ENCODE peak calls at places on chromosomes 7 and 10, in seven cellular contexts. I, G, L, E, A, Y and H are unnamed samples.

GRCh38 chr7:155916926-155917655 is 104.8 kb upstream of the SHH start:
- DNase-seq in I (no peak), G (no peak), L (peak), E (peak), A (no peak), Y (no peak), H (no peak)

GRCh38 chr10:14350006-14350405 is 19.3 kb upstream of the FRMD4A start:
- DNase-seq in I (no peak), G (no peak), L (no peak), E (no peak), A (no peak), Y (no peak), H (no peak)

GRCh38 chr7:123198111-123198510 is 1.7 kb downstream of the SLC13A1 start:
- DNase-seq in I (no peak), G (no peak), L (no peak), E (no peak), A (no peak), Y (no peak), H (no peak)

GRCh38 chr10:132198381-132199181 is 11.8 kb downstream of the DPYSL4 start:
- DNase-seq in I (no peak), G (no peak), L (no peak), E (no peak), A (no peak), Y (no peak), H (no peak)

GRCh38 chr7:128352138-128352537 is 8.4 kb upstream of the RBM28 start:
- DNase-seq in I (no peak), G (no peak), L (peak), E (no peak), A (no peak), Y (peak), H (peak)

GRCh38 chr7:30914611-30915601 is 3.3 kb downstream of the AQP1 start:
- DNase-seq in I (no peak), G (no peak), L (peak), E (no peak), A (peak), Y (peak), H (peak)

GRCh38 chr7:13352677-13353076 is 636.8 kb downstream of the ETV1 start:
- DNase-seq in I (no peak), G (no peak), L (no peak), E (no peak), A (no peak), Y (no peak), H (no peak)

GRCh38 chr10:131946321-131946751 is 35.4 kb downstream of the BNIP3 start:
- DNase-seq in I (no peak), G (peak), L (peak), E (no peak), A (peak), Y (no peak), H (no peak)

GRCh38 chr10:14023612-14024348 is 306.9 kb downstream of the FRMD4A start:
- DNase-seq in I (no peak), G (no peak), L (no peak), E (no peak), A (peak), Y (no peak), H (no peak)

GRCh38 chr7:20647908-20648776 is 32.7 kb downstream of the ABCB5 start:
- DNase-seq in I (no peak), G (peak), L (peak), E (no peak), A (peak), Y (no peak), H (no peak)

GRCh38 chr10:3136763-3137611 is 35.6 kb downstream of the PITRM1 start:
- DNase-seq in I (peak), G (no peak), L (peak), E (no peak), A (peak), Y (peak), H (peak)

GRCh38 chr10:59175538-59176240 is 754 bp upstream of the PHYHIPL start:
- DNase-seq in I (peak), G (no peak), L (no peak), E (peak), A (no peak), Y (no peak), H (no peak)

GRCh38 chr7:90999989-91000979 is 263.9 kb upstream of the FZD1 start:
- DNase-seq in I (no peak), G (peak), L (peak), E (no peak), A (peak), Y (no peak), H (no peak)

GRCh38 chr10:125156739-125157472 is 3.5 kb downstream of the CTBP2 start:
- DNase-seq in I (no peak), G (no peak), L (no peak), E (no peak), A (no peak), Y (no peak), H (no peak)

GRCh38 chr10:101745074-101745690 is 30.7 kb downstream of the FGF8 start:
- DNase-seq in I (no peak), G (no peak), L (no peak), E (no peak), A (no peak), Y (no peak), H (no peak)

GRCh38 chr7:128240696-128241386 is at the start of gene LEP:
- DNase-seq in I (no peak), G (no peak), L (no peak), E (no peak), A (no peak), Y (no peak), H (no peak)

GRCh38 chr10:60549686-60550085 is 160.0 kb upstream of the ANK3 start:
- DNase-seq in I (no peak), G (peak), L (peak), E (no peak), A (no peak), Y (no peak), H (no peak)

GRCh38 chr10:92801978-92802872 is 46.1 kb upstream of the EXOC6 start:
- DNase-seq in I (no peak), G (no peak), L (no peak), E (no peak), A (no peak), Y (no peak), H (no peak)

GRCh38 chr10:125482637-125483036 is 200.3 kb downstream of the TEX36 start:
- DNase-seq in I (no peak), G (no peak), L (no peak), E (no peak), A (no peak), Y (no peak), H (no peak)

GRCh38 chr10:23871211-23871610 is 337.7 kb upstream of the KIAA1217 start:
- DNase-seq in I (no peak), G (no peak), L (no peak), E (no peak), A (no peak), Y (no peak), H (no peak)

GRCh38 chr10:46237815-46238510 is 48.8 kb upstream of the ANTXRL start:
- DNase-seq in I (no peak), G (no peak), L (no peak), E (no peak), A (no peak), Y (no peak), H (no peak)

GRCh38 chr7:74084722-74085578 is 1.3 kb downstream of the LIMK1 start:
- DNase-seq in I (no peak), G (no peak), L (no peak), E (no peak), A (no peak), Y (no peak), H (no peak)

GRCh38 chr10:33216661-33217427 is 117.6 kb downstream of the NRP1 start:
- DNase-seq in I (no peak), G (peak), L (peak), E (no peak), A (peak), Y (no peak), H (no peak)

GRCh38 chr10:50334273-50334672 is 83.0 kb upstream of the ASAH2 start:
- DNase-seq in I (no peak), G (no peak), L (no peak), E (no peak), A (no peak), Y (no peak), H (no peak)

GRCh38 chr10:35328404-35329037 is 7.8 kb upstream of the CCNY start:
- DNase-seq in I (no peak), G (no peak), L (peak), E (no peak), A (peak), Y (no peak), H (no peak)

GRCh38 chr7:589781-590575 is 70.3 kb upstream of the PDGFA start:
- DNase-seq in I (no peak), G (no peak), L (no peak), E (no peak), A (no peak), Y (peak), H (no peak)

GRCh38 chr7:127907638-127908040 is 123.6 kb downstream of the LRRC4 start:
- DNase-seq in I (no peak), G (no peak), L (peak), E (no peak), A (peak), Y (no peak), H (no peak)

GRCh38 chr10:97843296-97843671 is 6.4 kb upstream of the GOLGA7B start:
- DNase-seq in I (no peak), G (peak), L (no peak), E (no peak), A (no peak), Y (no peak), H (no peak)

GRCh38 chr7:80859272-80859970 is 59.4 kb downstream of the SEMA3C start:
- DNase-seq in I (no peak), G (no peak), L (peak), E (peak), A (no peak), Y (peak), H (no peak)

GRCh38 chr7:46163245-46163644 is 242.2 kb upstream of the IGFBP3 start:
- DNase-seq in I (no peak), G (no peak), L (no peak), E (no peak), A (no peak), Y (no peak), H (no peak)
- H3K4me3 ChIP-seq in I (no peak), G (no peak), L (no peak), E (no peak), A (no peak), Y (no peak), H (no peak)

GRCh38 chr10:22324413-22324812 is 3.5 kb downstream of the BMI1 start:
- DNase-seq in I (no peak), G (no peak), L (no peak), E (no peak), A (no peak), Y (no peak), H (no peak)
- H3K4me3 ChIP-seq in I (peak), G (peak), L (no peak), E (peak), A (peak), Y (no peak), H (peak)

DNA sequence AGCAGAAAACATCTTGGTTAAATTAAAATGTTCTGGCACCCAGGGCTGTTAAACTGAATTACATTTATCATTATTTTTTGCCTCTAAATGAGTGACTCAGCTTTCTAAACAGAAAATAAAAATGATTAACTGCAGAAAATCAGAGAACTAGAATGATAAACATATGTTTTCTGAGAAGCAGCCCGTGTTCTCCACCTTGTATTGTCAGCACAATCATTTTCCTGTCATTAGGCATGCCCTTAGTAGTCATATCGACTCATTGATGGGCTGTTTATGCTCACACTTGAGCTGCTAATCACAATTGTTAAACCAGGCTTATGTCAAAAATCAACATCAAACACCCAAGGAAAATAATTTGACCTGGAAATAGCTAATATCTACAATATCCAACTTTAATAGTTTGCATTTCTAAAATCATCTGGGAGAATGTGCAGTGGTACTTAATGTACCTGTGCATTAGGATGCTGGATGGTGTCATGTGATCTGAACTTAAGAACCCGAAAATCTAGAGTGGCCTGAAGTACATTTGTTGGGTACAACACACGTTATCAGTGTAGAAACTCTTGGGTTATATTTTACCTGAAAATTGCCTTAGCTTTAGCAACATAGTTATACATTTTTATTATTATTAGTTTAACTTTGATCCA is 2.3 kb downstream of the MDFIC start:
- DNase-seq in I (no peak), G (no peak), L (no peak), E (no peak), A (no peak), Y (no peak), H (no peak)
- H3K4me3 ChIP-seq in I (no peak), G (peak), L (peak), E (no peak), A (peak), Y (no peak), H (peak)

DNA sequence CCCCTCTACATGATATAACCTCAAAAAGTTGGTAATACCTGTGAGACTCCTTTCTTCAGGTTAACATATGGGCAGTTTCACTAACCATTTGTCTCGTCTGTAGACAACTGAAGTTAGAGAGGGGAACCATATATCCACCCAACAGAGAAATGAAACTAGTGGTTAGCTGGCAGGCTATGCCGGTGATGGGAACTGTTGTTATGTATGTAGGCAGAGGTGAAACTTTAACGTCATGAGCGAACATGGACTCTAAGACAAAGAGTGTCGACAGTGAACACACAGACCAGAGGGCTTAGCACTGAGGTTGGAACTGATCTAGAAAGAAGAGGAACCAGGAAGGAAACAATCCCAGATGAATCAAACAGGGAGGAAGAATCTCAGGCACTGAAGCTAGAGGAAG is 112.4 kb downstream of the ELMO1 start:
- DNase-seq in I (no peak), G (no peak), L (no peak), E (no peak), A (no peak), Y (no peak), H (no peak)
- H3K4me3 ChIP-seq in I (no peak), G (no peak), L (no peak), E (no peak), A (no peak), Y (no peak), H (no peak)

DNA sequence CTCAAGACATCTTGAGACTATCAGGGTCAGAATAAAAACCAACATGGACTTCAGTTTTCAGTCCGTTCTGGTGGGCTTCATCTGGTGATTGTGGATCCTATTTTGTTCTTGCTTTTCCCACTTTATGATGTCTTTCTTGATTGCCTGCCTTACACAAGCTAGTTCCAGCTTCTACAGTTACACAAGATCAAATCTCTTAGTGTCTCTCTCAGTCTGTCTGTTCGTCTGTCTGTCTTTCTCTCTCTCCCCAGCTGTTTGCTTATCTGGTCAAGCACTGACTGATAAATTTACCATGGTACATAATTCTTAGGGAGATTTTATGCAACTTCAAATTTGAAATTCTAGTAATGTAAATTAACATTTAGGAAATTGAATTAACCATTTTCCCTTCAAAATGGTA is 35.8 kb downstream of the TAX1BP1 start:
- DNase-seq in I (no peak), G (no peak), L (no peak), E (no peak), A (no peak), Y (no peak), H (no peak)
- H3K4me3 ChIP-seq in I (no peak), G (no peak), L (no peak), E (no peak), A (no peak), Y (no peak), H (no peak)

DNA sequence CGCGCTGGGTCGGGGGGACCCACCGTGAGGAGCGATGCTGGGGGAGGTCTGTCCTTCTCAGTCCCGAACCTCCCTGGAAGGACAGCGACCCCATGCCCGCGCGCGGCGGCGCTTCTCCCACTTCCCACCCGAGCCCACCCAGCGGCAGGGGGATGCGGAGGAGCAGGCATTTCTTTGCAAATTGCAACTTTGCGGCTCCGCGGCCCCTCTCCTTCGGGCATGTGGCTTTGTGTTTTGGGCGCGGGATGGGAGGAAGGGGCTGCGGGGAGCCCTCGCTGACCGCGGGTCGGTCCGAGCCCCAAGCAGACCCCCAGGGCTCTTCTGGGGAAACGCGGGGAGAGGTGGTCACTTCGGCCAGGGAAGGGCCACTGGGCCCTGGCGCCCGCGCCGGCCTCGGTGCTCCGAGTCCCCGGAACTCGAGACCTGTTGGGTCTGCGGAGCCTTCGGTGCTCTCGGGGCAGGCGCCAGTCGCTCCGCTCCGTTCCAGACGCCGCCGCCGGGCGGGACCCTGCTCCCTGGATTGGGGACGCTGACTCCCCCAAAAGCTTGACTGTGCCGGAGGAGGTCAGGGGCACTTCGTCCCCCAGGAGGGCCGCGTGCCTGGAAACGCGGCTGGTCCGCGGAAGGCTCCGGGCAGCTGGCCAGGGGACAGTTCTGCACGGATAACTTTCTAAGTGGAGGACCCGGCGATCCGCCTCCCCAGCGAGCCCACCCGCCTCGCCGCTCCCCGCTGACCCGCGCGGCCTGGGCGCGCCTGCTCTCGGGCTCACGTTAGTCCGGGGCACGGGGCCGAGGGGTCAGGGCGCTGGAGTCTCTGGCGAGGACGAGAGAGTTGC is 164.2 kb upstream of the DPP6 start:
- DNase-seq in I (no peak), G (no peak), L (peak), E (no peak), A (no peak), Y (no peak), H (no peak)
- H3K4me3 ChIP-seq in I (peak), G (no peak), L (no peak), E (no peak), A (no peak), Y (no peak), H (no peak)

DNA sequence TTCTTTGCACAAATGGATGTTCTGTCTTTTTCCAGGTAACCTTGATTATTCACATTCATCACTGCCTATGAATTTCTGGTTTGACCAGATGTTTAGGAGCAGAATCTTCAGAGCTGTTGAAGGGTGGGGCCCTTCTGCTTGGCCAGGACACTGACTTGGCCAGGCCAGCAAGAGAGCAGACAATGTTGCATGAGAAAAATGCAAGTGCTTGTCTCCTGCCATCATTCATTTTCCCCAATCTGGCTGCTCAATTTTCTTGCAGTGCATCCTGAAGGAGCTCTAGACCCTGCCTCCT is 1.6 kb upstream of the BLNK start:
- DNase-seq in I (no peak), G (no peak), L (no peak), E (no peak), A (no peak), Y (no peak), H (no peak)
- H3K4me3 ChIP-seq in I (no peak), G (no peak), L (no peak), E (no peak), A (no peak), Y (no peak), H (no peak)